ENCODE peak calls at places on chromosomes 2 and 18, in six cellular contexts. X is renal cortical epithelial cell, H is iPS-NIHi11, F is AG10803, O is GM20000, P is amniotic epithelial cell. M is an unnamed sample.

GRCh38 chr2:151033454-151034248 is 228.0 kb downstream of the RBM43 start:
- DNase-seq in X (no peak), H (no peak), F (peak), O (no peak), P (no peak), M (no peak)

GRCh38 chr2:172430671-172431070 is 3.3 kb downstream of the ITGA6 start:
- DNase-seq in X (peak), H (no peak), F (no peak), O (no peak), P (no peak), M (no peak)

GRCh38 chr18:39105095-39105494 is 1539.5 kb upstream of the CELF4 start:
- DNase-seq in X (no peak), H (no peak), F (no peak), O (no peak), P (no peak), M (no peak)

GRCh38 chr2:218286570-218287459 is 5.5 kb downstream of the TMBIM1 start:
- DNase-seq in X (peak), H (peak), F (peak), O (peak), P (peak), M (peak)

GRCh38 chr18:22623513-22623912 is 205.8 kb upstream of the CTAGE1 start:
- DNase-seq in X (no peak), H (no peak), F (no peak), O (no peak), P (no peak), M (no peak)

GRCh38 chr2:72178551-72178950 is 30.9 kb upstream of the CYP26B1 start:
- DNase-seq in X (no peak), H (no peak), F (no peak), O (no peak), P (no peak), M (no peak)

GRCh38 chr18:48294894-48295585 is 114.1 kb downstream of the ZBTB7C start:
- DNase-seq in X (no peak), H (no peak), F (no peak), O (no peak), P (no peak), M (no peak)

GRCh38 chr2:172105715-172106124 is 3.0 kb upstream of the DLX2 start:
- DNase-seq in X (no peak), H (no peak), F (no peak), O (peak), P (no peak), M (no peak)

GRCh38 chr2:121196132-121196848 is 88.7 kb downstream of the TFCP2L1 start:
- DNase-seq in X (no peak), H (peak), F (no peak), O (no peak), P (no peak), M (no peak)

GRCh38 chr2:120397362-120397811 is 51.5 kb downstream of the INHBB start:
- DNase-seq in X (peak), H (no peak), F (peak), O (no peak), P (no peak), M (no peak)

GRCh38 chr2:7057865-7058400 is 140.7 kb downstream of the RNF144A start:
- DNase-seq in X (no peak), H (no peak), F (no peak), O (no peak), P (no peak), M (peak)

GRCh38 chr2:97858442-97858841 is 137.3 kb downstream of the TMEM131 start:
- DNase-seq in X (no peak), H (peak), F (no peak), O (no peak), P (no peak), M (no peak)

GRCh38 chr2:127014630-127015029 is 92.3 kb downstream of the BIN1 start:
- DNase-seq in X (peak), H (no peak), F (peak), O (no peak), P (peak), M (peak)

GRCh38 chr2:215723011-215723410 is 287.1 kb upstream of the FN1 start:
- DNase-seq in X (no peak), H (no peak), F (no peak), O (no peak), P (peak), M (peak)

GRCh38 chr2:187075106-187076070 is 226.4 kb upstream of the ZSWIM2 start:
- DNase-seq in X (peak), H (no peak), F (no peak), O (no peak), P (no peak), M (peak)

GRCh38 chr2:156896294-156896693 is 361.2 kb upstream of the GALNT5 start:
- DNase-seq in X (peak), H (no peak), F (peak), O (peak), P (peak), M (peak)

GRCh38 chr2:71452565-71452964 is 796 bp upstream of the DYSF start:
- DNase-seq in X (peak), H (peak), F (peak), O (peak), P (peak), M (peak)

GRCh38 chr2:1974391-1974790 is 230.1 kb upstream of the PXDN start:
- DNase-seq in X (no peak), H (no peak), F (peak), O (no peak), P (no peak), M (peak)

GRCh38 chr2:29518988-29519925 is 402.1 kb downstream of the ALK start:
- DNase-seq in X (peak), H (no peak), F (peak), O (no peak), P (peak), M (peak)

GRCh38 chr2:127084611-127085031 is 22.3 kb downstream of the BIN1 start:
- DNase-seq in X (no peak), H (no peak), F (no peak), O (no peak), P (peak), M (peak)

GRCh38 chr2:226802573-226802972 is 3.0 kb upstream of the IRS1 start:
- DNase-seq in X (peak), H (peak), F (peak), O (peak), P (peak), M (peak)

GRCh38 chr2:71852141-71852711 is 295.4 kb downstream of the CYP26B1 start:
- DNase-seq in X (no peak), H (no peak), F (peak), O (no peak), P (no peak), M (peak)

GRCh38 chr18:363327-364115 is 95.7 kb upstream of the THOC1 start:
- DNase-seq in X (peak), H (no peak), F (peak), O (no peak), P (peak), M (peak)

GRCh38 chr2:159035790-159036411 is 67.5 kb downstream of the TANC1 start:
- DNase-seq in X (peak), H (peak), F (peak), O (no peak), P (peak), M (peak)

GRCh38 chr2:45681675-45682074 is 30.2 kb downstream of the PRKCE start:
- DNase-seq in X (peak), H (peak), F (peak), O (peak), P (peak), M (peak)

GRCh38 chr2:148861367-148861766 is 13.7 kb upstream of the KIF5C start:
- DNase-seq in X (no peak), H (no peak), F (no peak), O (no peak), P (no peak), M (no peak)

GRCh38 chr2:242046184-242046826 is 176.8 kb downstream of the RTP5 start:
- DNase-seq in X (no peak), H (peak), F (no peak), O (no peak), P (no peak), M (no peak)

GRCh38 chr2:45283764-45284620 is 274.7 kb upstream of the SIX2 start:
- DNase-seq in X (peak), H (no peak), F (peak), O (no peak), P (no peak), M (peak)

GRCh38 chr2:55885129-55885943 is 38.2 kb downstream of the EFEMP1 start:
- DNase-seq in X (peak), H (no peak), F (peak), O (no peak), P (peak), M (peak)

GRCh38 chr2:56185101-56185581 is 1.4 kb downstream of the CCDC85A start:
- DNase-seq in X (no peak), H (no peak), F (peak), O (no peak), P (no peak), M (no peak)

GRCh38 chr2:134536312-134536711 is 182.5 kb downstream of the TMEM163 start:
- DNase-seq in X (no peak), H (peak), F (no peak), O (no peak), P (no peak), M (no peak)

GRCh38 chr2:113848758-113849460 is 41.0 kb upstream of the ACTR3 start:
- DNase-seq in X (peak), H (no peak), F (peak), O (no peak), P (peak), M (peak)

GRCh38 chr18:26813043-26813442 is 52.5 kb downstream of the AQP4 start:
- DNase-seq in X (peak), H (peak), F (no peak), O (peak), P (no peak), M (peak)

GRCh38 chr18:75132068-75132467 is 76.9 kb downstream of the PTGR3 start:
- DNase-seq in X (no peak), H (no peak), F (no peak), O (no peak), P (no peak), M (no peak)

GRCh38 chr18:62979172-62979571 is 263.8 kb downstream of the PHLPP1 start:
- DNase-seq in X (peak), H (no peak), F (peak), O (no peak), P (peak), M (peak)

GRCh38 chr2:141362311-141362710 is 768.5 kb downstream of the LRP1B start:
- DNase-seq in X (no peak), H (no peak), F (peak), O (no peak), P (no peak), M (peak)

GRCh38 chr2:50769416-50769815 is 262.5 kb downstream of the NRXN1 start:
- DNase-seq in X (peak), H (no peak), F (no peak), O (no peak), P (no peak), M (no peak)

M was measured in iris pigment epithelial cell.